ENCODE peak calls at places on chromosomes 4 and X, in four cellular contexts. U, I, R and T are unnamed samples.

GRCh38 chr4:15793506-15794363 is 15.6 kb downstream of the CD38 start:
- DNase-seq in U (no peak), I (no peak), R (no peak), T (no peak)

GRCh38 chr4:57109847-57110634 is at the start of gene IGFBP7:
- DNase-seq in U (peak), I (peak), R (peak), T (peak)

GRCh38 chrX:6169407-6169806 is 59.3 kb downstream of the NLGN4X start:
- DNase-seq in U (no peak), I (no peak), R (no peak), T (peak)

GRCh38 chr4:20662851-20663250 is 37.4 kb upstream of the PACRGL start:
- DNase-seq in U (no peak), I (no peak), R (no peak), T (peak)

GRCh38 chr4:159508917-159509500 is 406.1 kb downstream of the RAPGEF2 start:
- DNase-seq in U (no peak), I (no peak), R (no peak), T (peak)

GRCh38 chrX:18649498-18649951 is 22.4 kb downstream of the RS1 start:
- DNase-seq in U (no peak), I (no peak), R (no peak), T (no peak)

GRCh38 chr4:54941994-54942552 is 183.3 kb downstream of the KDR start:
- DNase-seq in U (no peak), I (no peak), R (no peak), T (no peak)

GRCh38 chr4:109434007-109434792 is 585 bp downstream of the SEC24B start:
- DNase-seq in U (peak), I (peak), R (peak), T (peak)

GRCh38 chr4:25951390-25951952 is 37.5 kb downstream of the SMIM20 start:
- DNase-seq in U (no peak), I (no peak), R (no peak), T (no peak)

GRCh38 chrX:124467202-124467601 is 120.8 kb downstream of the SH2D1A start:
- DNase-seq in U (no peak), I (no peak), R (no peak), T (no peak)

GRCh38 chrX:48511561-48511960 is 2.8 kb downstream of the PORCN start:
- DNase-seq in U (no peak), I (no peak), R (no peak), T (no peak)

GRCh38 chr4:102683846-102684581 is 76.8 kb downstream of the MANBA start:
- DNase-seq in U (no peak), I (peak), R (no peak), T (no peak)

GRCh38 chr4:155543126-155543765 is 123.4 kb upstream of the GUCY1A1 start:
- DNase-seq in U (peak), I (no peak), R (peak), T (peak)

GRCh38 chrX:86148594-86148993 is 343 bp downstream of the DACH2 start:
- DNase-seq in U (no peak), I (no peak), R (no peak), T (no peak)

GRCh38 chrX:21374994-21375794 is 976 bp downstream of the CNKSR2 start:
- DNase-seq in U (peak), I (no peak), R (no peak), T (no peak)

GRCh38 chr4:128606173-128606572 is 203.3 kb upstream of the JADE1 start:
- DNase-seq in U (no peak), I (no peak), R (peak), T (peak)

GRCh38 chr4:4383085-4383484 is 3.8 kb upstream of the NSG1 start:
- DNase-seq in U (no peak), I (no peak), R (no peak), T (no peak)

GRCh38 chrX:72100824-72101351 is 30.8 kb downstream of the RTL5 start:
- DNase-seq in U (peak), I (no peak), R (no peak), T (no peak)

GRCh38 chrX:13487731-13488505 is 81.5 kb upstream of the EGFL6 start:
- DNase-seq in U (peak), I (peak), R (peak), T (peak)

GRCh38 chr4:3747582-3747906 is 18.6 kb upstream of the ADRA2C start:
- DNase-seq in U (no peak), I (peak), R (no peak), T (no peak)

GRCh38 chrX:140817943-140818342 is 108.4 kb downstream of the LINC00632 start:
- DNase-seq in U (peak), I (peak), R (peak), T (peak)
- TF ChIP-seq CTCF in U (no peak), I (no peak), R (peak), T (peak)

GRCh38 chr4:161564230-161564834 is 599.5 kb downstream of the FSTL5 start:
- DNase-seq in U (no peak), I (no peak), R (no peak), T (peak)
- TF ChIP-seq CTCF in U (no peak), I (no peak), R (peak), T (peak)

DNA sequence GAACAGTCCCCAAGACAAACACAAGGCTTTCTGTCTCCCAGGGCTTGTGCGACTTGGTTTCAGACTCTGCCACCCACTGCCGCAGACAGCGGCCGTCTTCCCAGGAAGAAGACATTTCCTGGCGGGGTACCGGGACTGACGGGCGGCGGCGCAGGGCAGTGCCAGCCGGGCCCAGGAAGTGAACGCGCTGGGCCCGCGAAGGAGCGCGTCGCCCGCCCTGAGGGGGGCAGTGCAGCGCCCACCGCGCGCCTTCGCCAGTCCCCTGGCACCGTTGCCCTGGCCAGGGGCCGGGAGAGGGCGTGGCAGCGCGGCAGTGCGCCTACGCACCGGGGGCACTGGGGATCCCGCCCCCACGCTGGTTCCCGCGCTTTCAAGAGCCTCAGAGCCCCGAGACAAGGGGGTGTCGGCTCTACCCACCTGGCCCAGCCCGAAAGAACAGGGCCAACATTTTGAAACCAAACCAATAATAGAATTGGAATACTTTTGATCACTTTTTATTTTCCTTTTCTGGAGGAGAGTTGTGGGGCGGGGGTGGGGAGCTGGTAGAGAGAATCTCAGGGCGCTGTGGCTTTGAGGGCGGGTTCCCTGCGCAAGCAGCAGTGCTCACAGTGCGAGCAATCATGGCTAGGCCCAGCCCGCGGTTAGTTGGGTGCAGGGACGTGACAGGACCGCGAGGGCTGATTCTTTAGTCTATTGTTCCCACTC is 23.6 kb upstream of the APLN start:
- DNase-seq in U (peak), I (no peak), R (no peak), T (no peak)
- TF ChIP-seq CTCF in U (peak), I (no peak), R (peak), T (peak)

GRCh38 chr4:7924570-7924969 is 15.1 kb downstream of the AFAP1 start:
- DNase-seq in U (no peak), I (no peak), R (no peak), T (no peak)
- TF ChIP-seq CTCF in U (no peak), I (no peak), R (no peak), T (no peak)

DNA sequence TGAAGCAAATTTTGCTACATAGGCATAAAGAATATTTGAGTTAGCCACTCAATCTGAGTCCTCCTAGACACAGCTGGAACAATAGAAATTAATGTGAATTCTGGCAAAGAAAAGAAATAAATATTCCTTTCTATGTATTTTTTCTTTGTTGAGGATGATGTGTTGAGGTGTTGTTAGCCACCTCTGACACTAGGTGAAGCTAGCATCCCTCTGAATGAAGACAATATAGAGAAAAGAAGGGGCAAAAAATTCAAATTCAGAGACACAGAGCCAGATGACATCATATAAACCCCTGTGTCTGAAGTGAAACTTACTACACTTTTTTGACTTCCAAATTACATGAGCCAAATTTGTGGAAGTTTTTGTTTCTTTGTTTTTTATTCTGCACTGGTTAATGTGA is 34.6 kb upstream of the TMPRSS11D start:
- DNase-seq in U (no peak), I (peak), R (no peak), T (no peak)
- TF ChIP-seq CTCF in U (no peak), I (peak), R (peak), T (peak)

DNA sequence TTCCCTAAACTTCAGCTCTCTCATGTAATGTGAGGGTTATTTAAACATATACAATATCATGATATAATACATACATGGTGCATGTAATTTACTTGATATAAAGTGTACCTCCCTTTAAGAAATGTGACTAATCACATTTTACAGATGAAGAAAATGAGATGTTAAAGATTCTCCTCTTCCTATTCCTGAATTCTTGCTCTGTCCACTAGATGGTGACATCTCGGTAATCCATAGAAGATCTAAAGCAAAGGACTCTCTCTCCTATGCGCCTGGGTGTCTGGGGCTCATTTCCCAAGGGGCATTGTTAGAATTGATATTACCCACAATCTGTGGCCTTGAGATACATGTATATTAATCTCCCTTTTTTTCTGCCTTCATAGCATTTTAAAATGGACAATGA is 804.9 kb downstream of the RAB28 start:
- DNase-seq in U (peak), I (no peak), R (no peak), T (no peak)
- TF ChIP-seq CTCF in U (peak), I (no peak), R (peak), T (no peak)

DNA sequence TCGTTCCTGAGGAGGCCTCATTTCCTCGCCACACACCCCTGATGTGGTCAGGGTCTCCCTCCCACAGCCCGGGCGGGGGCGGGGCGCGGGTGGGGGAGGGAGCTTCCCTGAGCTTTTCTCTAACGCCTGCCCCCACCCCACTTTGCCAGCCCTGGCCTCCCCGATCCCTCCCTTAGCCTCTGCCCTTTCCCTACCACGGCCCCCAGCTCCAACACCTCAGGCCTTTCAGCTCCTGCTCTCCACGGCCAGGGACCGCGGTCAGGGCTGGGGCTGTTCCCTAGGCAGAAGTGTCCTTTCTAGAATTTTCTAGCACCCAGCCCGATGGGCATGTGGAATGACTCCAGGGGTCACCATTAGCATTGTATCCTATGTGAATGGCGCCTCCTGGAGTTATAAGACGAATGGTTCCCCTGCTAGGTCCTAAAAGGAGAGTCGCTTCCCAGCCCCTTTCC is 201.3 kb upstream of the BCOR start:
- DNase-seq in U (no peak), I (peak), R (no peak), T (no peak)
- TF ChIP-seq CTCF in U (no peak), I (peak), R (peak), T (peak)